ENCODE peak calls at places on chromosomes 16 and 17, in nine cellular contexts. E is AML-193, W is AG04450, M is H7, P is M059J, O is psoas muscle, K is astrocyte of the spinal cord, N is IMR-90, Z is T follicular helper cell. S is an unnamed sample.

GRCh38 chr17:45120558-45120957 is 11.8 kb downstream of the PLCD3 start:
- DNase-seq in E (no peak), W (no peak), M (peak; percentile 63), P (no peak), O (no peak), K (no peak), N (no peak), Z (no peak), S (no peak)

GRCh38 chr16:69143116-69143515 is 10.7 kb downstream of the UTP4 start:
- DNase-seq in E (no peak), W (no peak), M (no peak), P (no peak), O (no peak), K (no peak), N (no peak), Z (no peak), S (no peak)

GRCh38 chr17:19017804-19018599 is 13.4 kb upstream of the FAM83G start:
- DNase-seq in E (no peak), W (no peak), M (no peak), P (no peak), O (peak; percentile 31), K (no peak), N (no peak), Z (no peak), S (no peak)

GRCh38 chr17:48678141-48678971 is 44.0 kb downstream of the PRAC1 start:
- DNase-seq in E (peak; percentile 48), W (no peak), M (peak; percentile 90), P (peak; percentile 62), O (peak; percentile 76), K (peak; percentile 43), N (peak; percentile 19), Z (peak; percentile 56), S (peak; percentile 7)

GRCh38 chr17:69445132-69445531 is 30.6 kb downstream of the MAP2K6 start:
- DNase-seq in E (no peak), W (no peak), M (no peak), P (no peak), O (no peak), K (no peak), N (no peak), Z (no peak), S (no peak)

GRCh38 chr16:370980-371728 is 816 bp upstream of the MRPL28 start:
- DNase-seq in E (no peak), W (no peak), M (peak; percentile 79), P (no peak), O (no peak), K (no peak), N (no peak), Z (no peak), S (no peak)

GRCh38 chr17:49387374-49388289 is 25.6 kb upstream of the ZNF652 start:
- DNase-seq in E (no peak), W (no peak), M (no peak), P (no peak), O (no peak), K (no peak), N (no peak), Z (no peak), S (no peak)

GRCh38 chr16:67185003-67185865 is 1.5 kb upstream of the MATCAP1 start:
- DNase-seq in E (peak; percentile 77), W (peak; percentile 79), M (peak; percentile 94), P (peak; percentile 92), O (peak; percentile 97), K (peak; percentile 89), N (peak; percentile 91), Z (peak; percentile 76), S (peak; percentile 80)

GRCh38 chr17:70137451-70138230 is 31.7 kb upstream of the KCNJ2 start:
- DNase-seq in E (no peak), W (peak; percentile 93), M (no peak), P (peak; percentile 80), O (peak; percentile 67), K (peak; percentile 87), N (peak; percentile 95), Z (no peak), S (peak; percentile 94)

S was measured in gastrocnemius medialis.